ENCODE peak calls at places on chromosomes 3 and 15, in six cellular contexts. Y is GM12878, S is GM12891, A is H1, U is K562, W is HepG2. B is an unnamed sample.
A peak's percentile ranks its signal among the peaks of the same experiment; 100 is the strongest.

GRCh38 chr3:56304069-56304468 is 164.2 kb downstream of the ERC2 start:
- DNase-seq in S (no peak), U (no peak), W (no peak), Y (no peak), A (no peak), B (no peak)

GRCh38 chr15:98799991-98800390 is 151.7 kb downstream of the IGF1R start:
- DNase-seq in W (no peak), U (no peak), S (no peak), Y (no peak), A (no peak), B (no peak)

GRCh38 chr3:61848885-61849284 is 287.5 kb downstream of the PTPRG start:
- DNase-seq in Y (no peak), W (no peak), A (no peak), U (no peak), S (no peak), B (no peak)

GRCh38 chr3:194389269-194389668 is 9.8 kb downstream of the GP5 start:
- DNase-seq in W (no peak), U (no peak), Y (no peak), S (no peak), A (no peak), B (no peak)

GRCh38 chr15:82936966-82937647 is 15.4 kb downstream of the HOMER2 start:
- DNase-seq in S (no peak), U (no peak), Y (no peak), A (no peak), W (peak; percentile 79), B (no peak)

GRCh38 chr15:83380682-83381081 is 66.5 kb upstream of the SH3GL3 start:
- DNase-seq in U (peak; percentile 23), S (peak; percentile 61), Y (peak; percentile 13), A (no peak), W (peak; percentile 37), B (peak; percentile 56)

GRCh38 chr3:122982202-122983185 is 45.1 kb downstream of the SEMA5B start:
- DNase-seq in S (no peak), Y (no peak), A (no peak), W (peak; percentile 5), U (no peak), B (no peak)

GRCh38 chr3:15305366-15305844 is 27.0 kb downstream of the SH3BP5 start:
- DNase-seq in U (peak; percentile 94), W (no peak), Y (no peak), S (no peak), A (no peak), B (no peak)

GRCh38 chr15:35753486-35753885 is 207.5 kb upstream of the DPH6 start:
- DNase-seq in Y (no peak), U (no peak), S (no peak), A (no peak), W (no peak), B (no peak)

GRCh38 chr3:123725652-123726400 is 141.0 kb upstream of the HACD2 start:
- DNase-seq in S (no peak), U (no peak), W (no peak), Y (no peak), A (no peak), B (no peak)

GRCh38 chr3:151263126-151263525 is 15.2 kb downstream of the P2RY14 start:
- DNase-seq in U (no peak), Y (no peak), S (no peak), W (no peak), A (no peak), B (no peak)

GRCh38 chr3:65107174-65107573 is 419.4 kb upstream of the ADAMTS9 start:
- DNase-seq in A (no peak), W (no peak), S (no peak), Y (no peak), U (no peak), B (no peak)

GRCh38 chr15:88635343-88635742 is 3.5 kb upstream of the ISG20 start:
- DNase-seq in S (no peak), A (no peak), U (no peak), W (no peak), Y (no peak), B (no peak)

GRCh38 chr3:99084825-99085224 is 183.3 kb upstream of the DCBLD2 start:
- DNase-seq in A (no peak), W (no peak), S (no peak), Y (no peak), U (no peak), B (no peak)

GRCh38 chr3:153285194-153285641 is 123.2 kb downstream of the RAP2B start:
- DNase-seq in Y (no peak), S (no peak), W (no peak), A (no peak), U (no peak), B (no peak)

GRCh38 chr3:13494463-13495350 is 14.6 kb downstream of the HDAC11 start:
- DNase-seq in A (no peak), W (no peak), Y (no peak), U (peak; percentile 72), S (no peak), B (no peak)

GRCh38 chr15:69280783-69281182 is 17.9 kb upstream of the PAQR5 start:
- DNase-seq in Y (no peak), U (no peak), A (no peak), W (no peak), S (no peak), B (no peak)

GRCh38 chr15:78914027-78914764 is 30.6 kb downstream of the CTSH start:
- DNase-seq in Y (no peak), W (peak; percentile 14), U (no peak), A (no peak), S (no peak), B (no peak)

GRCh38 chr15:69462030-69462492 is 9.4 kb downstream of the RPLP1 start:
- DNase-seq in S (no peak), Y (no peak), W (no peak), A (no peak), U (no peak), B (no peak)

GRCh38 chr15:85412956-85413854 is 32.8 kb downstream of the AKAP13 start:
- DNase-seq in S (peak; percentile 56), A (peak; percentile 29), Y (peak; percentile 96), W (peak; percentile 90), U (no peak), B (peak; percentile 62)
- TF ChIP-seq POLR2AphosphoS5 in S (no peak), A (no peak), Y (no peak), W (no peak), U (no peak), B (no peak)

GRCh38 chr15:62940755-62941361 is 101.7 kb upstream of the TPM1 start:
- DNase-seq in Y (no peak), W (no peak), A (no peak), U (no peak), S (no peak), B (no peak)
- TF ChIP-seq TAF1 in Y (no peak), W (no peak), A (no peak), U (no peak), S (no peak), B (no peak)

DNA sequence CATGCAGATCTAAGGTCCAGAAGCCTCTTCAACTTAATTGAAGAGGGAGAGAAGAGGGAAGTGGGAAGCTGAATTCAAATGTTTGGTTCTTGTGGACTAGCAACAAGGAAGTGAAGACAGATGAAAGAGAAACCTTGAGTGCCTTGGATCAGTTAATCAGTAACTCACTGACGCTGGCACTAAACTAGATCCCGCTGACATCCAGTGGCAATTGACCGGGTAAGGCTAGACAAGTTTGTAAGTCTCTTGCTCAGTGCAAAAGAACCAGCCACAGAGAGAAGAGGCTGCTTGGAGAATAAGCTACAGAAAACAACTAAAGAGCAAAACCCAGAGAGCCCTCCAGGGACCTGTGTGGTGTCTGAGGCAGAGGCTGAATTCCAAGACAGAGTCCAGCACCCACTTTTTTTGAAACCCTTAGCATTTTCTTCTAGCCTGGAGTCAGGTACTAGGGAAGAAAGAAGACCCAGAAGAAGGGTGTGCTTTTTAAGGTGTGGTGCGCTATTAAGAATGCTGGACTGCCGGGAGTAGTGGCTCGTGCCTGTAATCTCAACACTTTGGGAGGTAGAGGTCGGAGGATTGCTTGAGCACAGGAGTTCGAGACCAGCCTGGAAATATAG is 6.9 kb downstream of the PLCH1 start:
- DNase-seq in S (no peak), U (no peak), A (no peak), W (peak; percentile 90), Y (peak; percentile 48), B (no peak)
- TF ChIP-seq POLR2A in S (no peak), U (no peak), A (no peak), W (peak; percentile 63), Y (no peak), B (no peak)

DNA sequence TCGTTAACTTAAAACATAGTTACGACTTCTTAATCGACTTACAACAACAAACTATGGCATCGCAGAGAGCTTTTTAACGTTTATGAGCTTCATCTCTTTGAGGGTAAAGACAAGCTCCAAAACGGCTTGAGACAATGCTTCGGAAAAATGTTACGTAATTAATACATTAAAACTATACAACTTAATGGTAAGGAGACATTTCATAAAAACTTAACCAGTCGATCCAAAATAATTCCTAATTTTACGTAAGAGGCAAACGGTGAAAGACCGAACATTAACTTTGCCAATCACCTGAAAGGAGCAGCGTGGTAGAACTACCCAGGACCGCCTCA is 1.1 kb downstream of the NAA50 start:
- DNase-seq in U (no peak), S (no peak), W (no peak), Y (no peak), A (no peak), B (no peak)
- TF ChIP-seq POLR2AphosphoS5 in U (no peak), S (no peak), W (no peak), Y (no peak), A (no peak), B (no peak)

GRCh38 chr3:84904819-84905555 is 53.8 kb upstream of the CADM2 start:
- DNase-seq in W (no peak), A (no peak), S (no peak), Y (no peak), U (no peak), B (no peak)
- TF ChIP-seq TAF1 in W (no peak), A (no peak), S (no peak), Y (no peak), U (no peak), B (no peak)

GRCh38 chr3:135965506-135966348 is at the start of gene PPP2R3A:
- DNase-seq in A (peak; percentile 62), Y (no peak), U (peak; percentile 92), W (peak; percentile 18), S (peak; percentile 71), B (peak; percentile 44)
- TF ChIP-seq POLR2A in A (peak; percentile 80), Y (no peak), U (no peak), W (no peak), S (no peak), B (no peak)

GRCh38 chr15:67080118-67080899 is 14.9 kb downstream of the SMAD3 start:
- DNase-seq in Y (no peak), S (no peak), U (no peak), A (no peak), W (no peak), B (no peak)
- TF ChIP-seq POLR2AphosphoS5 in Y (no peak), S (peak; percentile 2), U (no peak), A (no peak), W (no peak), B (no peak)